ENCODE peak calls at places on chromosome 12, in eight cellular contexts. One of them, this sample, is unnamed.

GRCh38 chr12:47763481-47764344 is 5.0 kb upstream of the RAPGEF3 start:
- DNase-seq in GM13977: no peak
- DNase-seq in endothelial cell: no peak
- DNase-seq in OCI-LY7: no peak
- DNase-seq in astrocyte: no peak
- DNase-seq in neural crest cell: no peak
- DNase-seq in RWPE1: peak; percentile 52
- DNase-seq in HCT116: no peak
- DNase-seq in this sample: no peak

GRCh38 chr12:27460471-27460978 is 14.0 kb downstream of the SMCO2 start:
- DNase-seq in endothelial cell: no peak
- DNase-seq in neural crest cell: no peak
- DNase-seq in OCI-LY7: no peak
- DNase-seq in GM13977: no peak
- DNase-seq in RWPE1: peak; percentile 5
- DNase-seq in astrocyte: peak; percentile 49
- DNase-seq in HCT116: no peak
- DNase-seq in this sample: no peak

GRCh38 chr12:131700271-131700670 is 10.6 kb upstream of the SFSWAP start:
- DNase-seq in RWPE1: no peak
- DNase-seq in astrocyte: no peak
- DNase-seq in neural crest cell: no peak
- DNase-seq in OCI-LY7: no peak
- DNase-seq in HCT116: no peak
- DNase-seq in endothelial cell: no peak
- DNase-seq in GM13977: no peak
- DNase-seq in this sample: no peak

GRCh38 chr12:64470507-64470906 is 18.6 kb downstream of the TBK1 start:
- DNase-seq in RWPE1: no peak
- DNase-seq in GM13977: no peak
- DNase-seq in HCT116: no peak
- DNase-seq in OCI-LY7: no peak
- DNase-seq in neural crest cell: no peak
- DNase-seq in astrocyte: no peak
- DNase-seq in endothelial cell: no peak
- DNase-seq in this sample: no peak

GRCh38 chr12:76878045-76878898 is 547 bp downstream of the CSRP2 start:
- DNase-seq in GM13977: peak; percentile 49
- DNase-seq in HCT116: peak; percentile 15
- DNase-seq in astrocyte: no peak
- DNase-seq in RWPE1: peak; percentile 54
- DNase-seq in endothelial cell: peak; percentile 48
- DNase-seq in OCI-LY7: peak; percentile 59
- DNase-seq in neural crest cell: peak; percentile 34
- DNase-seq in this sample: peak; percentile 48

GRCh38 chr12:57846285-57846576 is 298 bp downstream of the CTDSP2 start:
- DNase-seq in astrocyte: no peak
- DNase-seq in GM13977: no peak
- DNase-seq in neural crest cell: peak; percentile 63
- DNase-seq in RWPE1: peak; percentile 20
- DNase-seq in OCI-LY7: peak; percentile 51
- DNase-seq in HCT116: no peak
- DNase-seq in endothelial cell: no peak
- DNase-seq in this sample: no peak

GRCh38 chr12:5684989-5685388 is 253.1 kb downstream of the NTF3 start:
- DNase-seq in endothelial cell: no peak
- DNase-seq in RWPE1: no peak
- DNase-seq in neural crest cell: no peak
- DNase-seq in OCI-LY7: no peak
- DNase-seq in astrocyte: no peak
- DNase-seq in GM13977: no peak
- DNase-seq in HCT116: no peak
- DNase-seq in this sample: no peak

GRCh38 chr12:123010110-123010509 is 29.6 kb downstream of the ARL6IP4 start:
- DNase-seq in GM13977: no peak
- DNase-seq in astrocyte: no peak
- DNase-seq in RWPE1: no peak
- DNase-seq in OCI-LY7: no peak
- DNase-seq in endothelial cell: no peak
- DNase-seq in HCT116: no peak
- DNase-seq in neural crest cell: no peak
- DNase-seq in this sample: no peak

GRCh38 chr12:13816394-13816793 is 165.0 kb downstream of the GRIN2B start:
- DNase-seq in GM13977: no peak
- DNase-seq in RWPE1: no peak
- DNase-seq in endothelial cell: no peak
- DNase-seq in astrocyte: no peak
- DNase-seq in neural crest cell: no peak
- DNase-seq in HCT116: no peak
- DNase-seq in OCI-LY7: no peak
- DNase-seq in this sample: no peak

GRCh38 chr12:2958432-2959193 is 584 bp upstream of the TEAD4 start:
- DNase-seq in OCI-LY7: no peak
- DNase-seq in RWPE1: peak; percentile 87
- DNase-seq in HCT116: peak; percentile 33
- DNase-seq in neural crest cell: peak; percentile 47
- DNase-seq in astrocyte: peak; percentile 52
- DNase-seq in endothelial cell: peak; percentile 66
- DNase-seq in GM13977: no peak
- DNase-seq in this sample: no peak

GRCh38 chr12:91630118-91630517 is 447.5 kb upstream of the DCN start:
- DNase-seq in endothelial cell: no peak
- DNase-seq in OCI-LY7: no peak
- DNase-seq in GM13977: no peak
- DNase-seq in astrocyte: no peak
- DNase-seq in neural crest cell: no peak
- DNase-seq in HCT116: no peak
- DNase-seq in RWPE1: no peak
- DNase-seq in this sample: no peak

GRCh38 chr12:67647251-67647546 is 1.3 kb upstream of the DYRK2 start:
- DNase-seq in OCI-LY7: no peak
- DNase-seq in HCT116: no peak
- DNase-seq in neural crest cell: no peak
- DNase-seq in RWPE1: no peak
- DNase-seq in astrocyte: no peak
- DNase-seq in GM13977: no peak
- DNase-seq in endothelial cell: peak; percentile 35
- DNase-seq in this sample: no peak

GRCh38 chr12:67650127-67650495 is 1.6 kb downstream of the DYRK2 start:
- DNase-seq in neural crest cell: no peak
- DNase-seq in OCI-LY7: no peak
- DNase-seq in GM13977: peak; percentile 45
- DNase-seq in RWPE1: peak; percentile 22
- DNase-seq in endothelial cell: no peak
- DNase-seq in HCT116: no peak
- DNase-seq in astrocyte: no peak
- DNase-seq in this sample: peak; percentile 14

GRCh38 chr12:67647547-67648305 is 819 bp upstream of the DYRK2 start:
- DNase-seq in GM13977: peak; percentile 62
- DNase-seq in neural crest cell: peak; percentile 56
- DNase-seq in HCT116: peak; percentile 60
- DNase-seq in RWPE1: peak; percentile 84
- DNase-seq in astrocyte: peak; percentile 84
- DNase-seq in endothelial cell: peak; percentile 66
- DNase-seq in OCI-LY7: peak; percentile 53
- DNase-seq in this sample: peak; percentile 54

GRCh38 chr12:67649165-67650126 is 901 bp downstream of the DYRK2 start:
- DNase-seq in astrocyte: no peak
- DNase-seq in endothelial cell: peak; percentile 38
- DNase-seq in GM13977: peak; percentile 75
- DNase-seq in OCI-LY7: peak; percentile 45
- DNase-seq in HCT116: no peak
- DNase-seq in RWPE1: peak; percentile 29
- DNase-seq in neural crest cell: peak; percentile 12
- DNase-seq in this sample: peak; percentile 39

DNA sequence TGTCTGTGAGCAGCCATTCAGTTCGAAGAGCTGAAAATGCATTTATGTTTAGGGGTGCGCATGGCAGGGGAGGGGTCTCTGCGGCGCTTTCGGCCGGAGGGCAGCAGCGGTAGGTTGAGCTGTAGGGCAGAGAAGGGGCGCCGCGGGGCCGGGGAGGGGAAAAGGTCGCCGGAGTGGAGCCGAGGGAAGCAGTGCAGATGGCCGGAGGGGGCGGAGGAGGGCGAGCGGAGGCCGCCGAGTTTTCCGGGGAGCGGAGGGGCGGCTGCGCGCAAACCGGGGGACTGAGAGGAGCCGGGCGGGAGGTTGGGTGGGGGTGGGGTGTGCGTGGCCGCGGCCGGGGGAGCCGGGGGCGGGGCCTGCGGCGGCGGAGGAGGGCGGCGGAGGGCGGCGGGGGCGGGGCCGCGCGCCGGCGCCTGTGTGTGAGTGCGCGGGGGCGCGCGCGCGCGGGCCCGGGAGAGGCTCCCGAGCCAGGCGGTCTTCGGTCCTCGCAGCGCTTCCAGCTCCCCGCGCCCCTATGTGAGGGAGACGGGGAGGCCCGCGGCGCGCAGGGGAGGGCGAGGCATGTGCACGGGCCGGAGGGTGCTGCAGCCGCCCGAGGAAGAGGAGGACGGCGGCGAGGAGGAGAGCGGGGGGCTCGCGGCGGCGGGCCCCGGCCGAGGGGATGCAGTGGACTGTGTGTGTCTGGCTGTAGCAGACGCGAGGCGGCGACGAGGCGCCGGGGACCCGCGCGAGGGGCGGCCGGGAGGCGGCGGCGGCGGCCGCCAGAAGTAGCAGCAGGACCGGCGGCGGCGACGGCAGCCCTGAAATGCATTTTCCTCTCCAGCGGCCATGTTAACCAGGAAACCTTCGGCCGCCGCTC is at the start of gene DYRK2:
- DNase-seq in GM13977: peak; percentile 93
- DNase-seq in astrocyte: peak; percentile 64
- DNase-seq in HCT116: peak; percentile 27
- DNase-seq in endothelial cell: peak; percentile 80
- DNase-seq in OCI-LY7: peak; percentile 89
- DNase-seq in neural crest cell: peak; percentile 71
- DNase-seq in RWPE1: peak; percentile 73
- DNase-seq in this sample: peak; percentile 73
- TF ChIP-seq CTCF in GM13977: peak; percentile 34
- TF ChIP-seq CTCF in astrocyte: no peak
- TF ChIP-seq CTCF in HCT116: no peak
- TF ChIP-seq CTCF in endothelial cell: no peak
- TF ChIP-seq CTCF in OCI-LY7: peak; percentile 26
- TF ChIP-seq CTCF in neural crest cell: peak; percentile 24
- TF ChIP-seq CTCF in RWPE1: no peak
- TF ChIP-seq CTCF in this sample: peak; percentile 25

GRCh38 chr12:106227641-106228319 is 20.0 kb downstream of the CKAP4 start:
- DNase-seq in RWPE1: peak; percentile 73
- DNase-seq in neural crest cell: no peak
- DNase-seq in astrocyte: no peak
- DNase-seq in endothelial cell: no peak
- DNase-seq in GM13977: no peak
- DNase-seq in OCI-LY7: no peak
- DNase-seq in HCT116: no peak
- DNase-seq in this sample: no peak

GRCh38 chr12:106223485-106224391 is 24.1 kb downstream of the CKAP4 start:
- DNase-seq in RWPE1: peak; percentile 80
- DNase-seq in neural crest cell: peak; percentile 80
- DNase-seq in endothelial cell: peak; percentile 85
- DNase-seq in astrocyte: no peak
- DNase-seq in GM13977: peak; percentile 84
- DNase-seq in OCI-LY7: peak; percentile 69
- DNase-seq in HCT116: peak; percentile 36
- DNase-seq in this sample: peak; percentile 67

GRCh38 chr12:106226884-106227640 is 20.8 kb downstream of the CKAP4 start:
- DNase-seq in OCI-LY7: peak; percentile 70
- DNase-seq in GM13977: peak; percentile 79
- DNase-seq in RWPE1: peak; percentile 84
- DNase-seq in HCT116: peak; percentile 28
- DNase-seq in endothelial cell: peak; percentile 47
- DNase-seq in astrocyte: no peak
- DNase-seq in neural crest cell: peak; percentile 34
- DNase-seq in this sample: no peak

GRCh38 chr12:106220561-106220960 is 27.3 kb downstream of the CKAP4 start:
- DNase-seq in endothelial cell: no peak
- DNase-seq in OCI-LY7: no peak
- DNase-seq in neural crest cell: no peak
- DNase-seq in astrocyte: no peak
- DNase-seq in GM13977: no peak
- DNase-seq in RWPE1: no peak
- DNase-seq in HCT116: no peak
- DNase-seq in this sample: no peak

GRCh38 chr12:106224392-106224706 is 23.5 kb downstream of the CKAP4 start:
- DNase-seq in GM13977: no peak
- DNase-seq in OCI-LY7: no peak
- DNase-seq in HCT116: no peak
- DNase-seq in endothelial cell: no peak
- DNase-seq in astrocyte: no peak
- DNase-seq in RWPE1: no peak
- DNase-seq in neural crest cell: no peak
- DNase-seq in this sample: no peak
- TF ChIP-seq CTCF in GM13977: no peak
- TF ChIP-seq CTCF in OCI-LY7: peak; percentile 28
- TF ChIP-seq CTCF in HCT116: no peak
- TF ChIP-seq CTCF in endothelial cell: no peak
- TF ChIP-seq CTCF in astrocyte: no peak
- TF ChIP-seq CTCF in RWPE1: peak; percentile 19
- TF ChIP-seq CTCF in neural crest cell: no peak
- TF ChIP-seq CTCF in this sample: no peak

GRCh38 chr12:157644-158043 is 56.3 kb downstream of the SLC6A12 start:
- DNase-seq in OCI-LY7: no peak
- DNase-seq in endothelial cell: no peak
- DNase-seq in neural crest cell: no peak
- DNase-seq in HCT116: no peak
- DNase-seq in astrocyte: no peak
- DNase-seq in GM13977: no peak
- DNase-seq in RWPE1: no peak
- DNase-seq in this sample: no peak
- TF ChIP-seq CTCF in OCI-LY7: no peak
- TF ChIP-seq CTCF in endothelial cell: no peak
- TF ChIP-seq CTCF in neural crest cell: no peak
- TF ChIP-seq CTCF in HCT116: no peak
- TF ChIP-seq CTCF in astrocyte: no peak
- TF ChIP-seq CTCF in GM13977: no peak
- TF ChIP-seq CTCF in RWPE1: no peak
- TF ChIP-seq CTCF in this sample: no peak

DNA sequence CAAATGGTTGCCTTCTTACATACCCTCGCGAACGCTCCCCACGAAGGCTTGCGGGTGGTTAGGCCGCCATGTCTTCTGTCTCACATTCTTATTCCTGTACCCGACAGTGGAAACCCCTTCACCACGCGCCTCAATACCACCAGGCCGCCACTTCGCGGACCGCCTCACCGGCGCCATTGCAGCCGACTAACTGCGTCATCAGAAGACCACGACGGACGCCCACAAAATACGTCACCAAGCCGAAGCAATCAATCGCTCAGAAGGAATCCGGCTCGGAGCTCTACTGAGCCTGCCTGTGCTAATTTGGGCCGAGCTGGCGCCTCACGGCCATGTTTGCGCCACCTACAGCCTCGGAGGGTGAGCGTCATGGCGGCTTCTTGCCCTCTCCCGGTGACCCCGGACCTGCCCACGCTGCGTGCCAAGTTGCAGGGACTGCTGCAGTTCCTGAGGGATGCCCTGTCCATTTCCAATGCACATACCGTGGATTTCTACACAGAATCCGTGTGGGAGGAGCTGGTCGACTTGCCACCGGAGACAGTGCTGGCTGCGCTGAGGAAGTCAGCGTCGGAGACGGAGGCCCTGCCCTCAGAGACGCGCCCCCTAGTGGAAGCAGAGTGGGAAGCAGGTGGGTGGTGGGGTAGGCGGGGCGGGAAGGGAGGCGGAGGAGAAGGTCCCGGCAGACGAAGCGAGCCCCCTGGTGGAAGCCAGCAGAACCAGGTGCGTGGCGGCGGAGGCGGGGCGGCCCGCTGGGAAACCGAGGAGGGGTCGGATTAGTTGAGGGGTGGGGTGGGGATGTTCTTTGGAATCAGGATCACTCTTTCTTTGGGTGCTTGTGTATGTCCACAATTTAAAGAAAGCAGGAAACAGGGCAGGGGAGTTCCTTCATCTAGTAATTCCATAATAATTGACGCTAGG is at the start of the genes CCDC59 and METTL25:
- DNase-seq in neural crest cell: peak; percentile 99
- DNase-seq in astrocyte: peak; percentile 97
- DNase-seq in GM13977: peak; percentile 91
- DNase-seq in HCT116: peak; percentile 97
- DNase-seq in endothelial cell: peak; percentile 99
- DNase-seq in OCI-LY7: peak; percentile 98
- DNase-seq in RWPE1: peak; percentile 89
- DNase-seq in this sample: peak; percentile 96
- TF ChIP-seq CTCF in neural crest cell: peak; percentile 93
- TF ChIP-seq CTCF in astrocyte: peak; percentile 67
- TF ChIP-seq CTCF in GM13977: peak; percentile 77
- TF ChIP-seq CTCF in HCT116: peak; percentile 99
- TF ChIP-seq CTCF in endothelial cell: peak; percentile 96
- TF ChIP-seq CTCF in OCI-LY7: peak; percentile 98
- TF ChIP-seq CTCF in RWPE1: peak; percentile 99
- TF ChIP-seq CTCF in this sample: peak; percentile 85

This sample was measured in progenitor cell of endocrine pancreas.